ENCODE peak calls at places on chromosome 13, in seven cellular contexts. J, I, M, U, Q, R and V are unnamed samples.

GRCh38 chr13:21608961-21609360 is 5.0 kb upstream of the MICU2 start:
- DNase-seq in R (no peak), J (no peak), I (no peak), Q (no peak), M (no peak), U (no peak), V (no peak)

GRCh38 chr13:113929628-113930615 is 44.0 kb downstream of the C13orf46 start:
- DNase-seq in J (peak; percentile 23), U (peak; percentile 63), I (no peak), Q (peak; percentile 66), R (no peak), M (no peak), V (peak; percentile 33)

GRCh38 chr13:100106705-100107104 is 17.8 kb downstream of the PCCA start:
- DNase-seq in M (no peak), I (no peak), J (no peak), R (no peak), Q (no peak), U (no peak), V (no peak)

GRCh38 chr13:23615677-23616076 is 45.5 kb downstream of the TNFRSF19 start:
- DNase-seq in Q (no peak), R (no peak), J (no peak), M (no peak), I (no peak), U (no peak), V (no peak)

GRCh38 chr13:48551329-48551728 is 18.4 kb upstream of the RCBTB2 start:
- DNase-seq in U (no peak), M (no peak), R (no peak), Q (no peak), I (no peak), J (peak; percentile 15), V (no peak)

GRCh38 chr13:22107549-22107948 is 436.7 kb downstream of the FGF9 start:
- DNase-seq in R (no peak), I (no peak), J (no peak), M (no peak), U (no peak), Q (no peak), V (no peak)

GRCh38 chr13:113598481-113598880 is 13.9 kb downstream of the TFDP1 start:
- DNase-seq in U (peak; percentile 38), I (no peak), M (no peak), R (peak; percentile 5), J (no peak), Q (peak; percentile 42), V (peak; percentile 50)

GRCh38 chr13:81409284-81409683 is 1068.4 kb upstream of the SPRY2 start:
- DNase-seq in I (no peak), R (no peak), M (no peak), Q (no peak), U (no peak), J (no peak), V (no peak)

GRCh38 chr13:110463876-110464510 is 97.5 kb downstream of the RAB20 start:
- DNase-seq in I (no peak), R (no peak), M (no peak), J (no peak), Q (no peak), U (no peak), V (no peak)

GRCh38 chr13:57352114-57352513 is 185.1 kb downstream of the PRR20E start:
- DNase-seq in Q (no peak), U (no peak), J (no peak), R (no peak), M (no peak), I (no peak), V (no peak)

GRCh38 chr13:97306646-97307045 is 84.5 kb downstream of the MBNL2 start:
- DNase-seq in M (no peak), I (no peak), Q (no peak), J (no peak), R (no peak), U (no peak), V (no peak)

GRCh38 chr13:97308735-97309429 is 86.7 kb downstream of the MBNL2 start:
- DNase-seq in I (no peak), M (no peak), J (no peak), Q (no peak), U (no peak), R (no peak), V (no peak)

GRCh38 chr13:97307544-97307881 is 85.4 kb downstream of the MBNL2 start:
- DNase-seq in J (no peak), R (no peak), M (no peak), I (no peak), Q (no peak), U (no peak), V (no peak)

GRCh38 chr13:97307096-97307495 is 85.0 kb downstream of the MBNL2 start:
- DNase-seq in Q (no peak), J (no peak), R (no peak), M (no peak), U (no peak), I (no peak), V (no peak)

GRCh38 chr13:97307882-97308624 is 85.9 kb downstream of the MBNL2 start:
- DNase-seq in I (peak; percentile 44), Q (no peak), R (peak; percentile 72), M (no peak), U (no peak), J (peak; percentile 38), V (no peak)
- TF ChIP-seq CTCF in I (no peak), Q (no peak), R (no peak), M (no peak), U (no peak), J (no peak), V (no peak)

GRCh38 chr13:40171566-40171965 is 494.9 kb downstream of the FOXO1 start:
- DNase-seq in R (no peak), I (no peak), U (no peak), Q (no peak), M (no peak), J (no peak), V (no peak)
- H3K27me3 ChIP-seq in R (no peaks in the 10 kb centered on the region), I (no peaks in the 10 kb centered on the region), U (no peaks in the 10 kb centered on the region), Q (no peaks in the 10 kb centered on the region), M (no peaks in the 10 kb centered on the region), J (peaks cover 9% of the 10 kb centered on the region), V (peaks cover 11% of the 10 kb centered on the region)

GRCh38 chr13:59527500-59527899 is 636.2 kb downstream of the DIAPH3 start:
- DNase-seq in J (no peak), Q (no peak), U (no peak), I (no peak), M (no peak), R (no peak), V (no peak)

GRCh38 chr13:59532405-59532804 is 631.3 kb downstream of the DIAPH3 start:
- DNase-seq in I (no peak), J (no peak), M (no peak), R (no peak), U (no peak), Q (no peak), V (no peak)

GRCh38 chr13:59533561-59534337 is 630.0 kb downstream of the DIAPH3 start:
- DNase-seq in J (no peak), U (no peak), I (no peak), M (no peak), Q (no peak), R (no peak), V (no peak)

GRCh38 chr13:59534806-59535205 is 628.9 kb downstream of the DIAPH3 start:
- DNase-seq in Q (no peak), J (no peak), R (no peak), M (no peak), U (no peak), I (no peak), V (no peak)

GRCh38 chr13:59531571-59532091 is 632.1 kb downstream of the DIAPH3 start:
- DNase-seq in I (peak; percentile 92), Q (peak; percentile 87), J (peak; percentile 64), M (peak; percentile 75), R (peak; percentile 77), U (peak; percentile 80), V (peak; percentile 82)
- H3K4me3 ChIP-seq in I (no peak overlapping the region), Q (no peak overlapping the region), J (no peak overlapping the region), M (no peak overlapping the region), R (peak overlapping the region; percentile 28), U (no peak overlapping the region), V (no peak overlapping the region)

GRCh38 chr13:61761690-61762089 is 346.0 kb upstream of the PCDH20 start:
- DNase-seq in Q (no peak), M (no peak), J (no peak), R (no peak), I (no peak), U (no peak), V (no peak)

GRCh38 chr13:61765181-61765742 is 349.6 kb upstream of the PCDH20 start:
- DNase-seq in R (no peak), I (no peak), J (no peak), M (no peak), Q (peak; percentile 49), U (no peak), V (no peak)

GRCh38 chr13:61756031-61756430 is 340.4 kb upstream of the PCDH20 start:
- DNase-seq in M (no peak), R (no peak), I (no peak), U (no peak), Q (no peak), J (no peak), V (no peak)

GRCh38 chr13:61760102-61760501 is 344.5 kb upstream of the PCDH20 start:
- DNase-seq in J (no peak), Q (no peak), U (no peak), I (no peak), R (no peak), M (no peak), V (no peak)
- TF ChIP-seq CTCF in J (no peak), Q (no peak), U (no peak), I (no peak), R (no peak), M (no peak), V (no peak)

DNA sequence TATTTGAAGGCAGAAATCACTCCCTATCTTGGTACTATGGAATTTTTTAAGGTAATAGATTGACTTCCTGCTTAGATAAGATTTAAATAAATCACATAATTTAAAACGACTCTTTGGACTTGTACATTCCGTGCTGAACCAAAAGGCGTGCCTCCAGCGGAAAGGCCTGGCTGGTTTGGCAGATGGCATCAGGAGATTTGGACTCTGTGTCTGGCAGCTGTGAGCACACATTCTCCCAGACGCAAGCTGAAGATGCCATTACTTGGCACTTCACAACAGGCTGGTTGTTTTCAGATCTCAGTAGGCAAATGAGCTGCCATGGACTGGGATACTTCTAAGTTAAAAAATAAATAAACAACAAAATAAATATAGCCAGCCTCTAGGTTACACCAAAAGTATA is 104.5 kb upstream of the SLC15A1 start:
- DNase-seq in U (no peak), M (no peak), Q (no peak), I (no peak), R (no peak), J (no peak), V (peak; percentile 44)
- H3K27me3 ChIP-seq in U (no peaks in the 10 kb centered on the region), M (no peaks in the 10 kb centered on the region), Q (no peaks in the 10 kb centered on the region), I (no peaks in the 10 kb centered on the region), R (peaks cover 4% of the 10 kb centered on the region), J (no peaks in the 10 kb centered on the region), V (no peaks in the 10 kb centered on the region)

GRCh38 chr13:39201075-39201630 is 162.9 kb downstream of the NHLRC3 start:
- DNase-seq in Q (peak; percentile 64), M (no peak), U (no peak), R (no peak), J (no peak), I (peak; percentile 40), V (no peak)
- H3K4me3 ChIP-seq in Q (no peak overlapping the region), M (no peak overlapping the region), U (no peak overlapping the region), R (no peak overlapping the region), J (no peak overlapping the region), I (no peak overlapping the region), V (no peak overlapping the region)